ENCODE peak calls at places on chromosomes 7 and 10, in nine cellular contexts. U is activated T-helper 1 cell treated with Interleukin-2 at 50 U/mL for 16 hours, J is aorta, B is EL, G is type B pancreatic cell, V is Calu3, T is iris pigment epithelial cell, X is WTC11, H is A673. D is an unnamed sample.
A peak's percentile ranks its signal among the peaks of the same experiment; 100 is the strongest.

GRCh38 chr10:99930731-99931550 is 78.8 kb downstream of the DNMBP start:
- DNase-seq in U (no peak), J (no peak), B (no peak), G (no peak), V (peak; percentile 78), T (peak; percentile 59), X (peak; percentile 26), H (no peak), D (no peak)

GRCh38 chr10:79132681-79133381 is 64.1 kb downstream of the ZMIZ1 start:
- DNase-seq in U (no peak), J (no peak), B (no peak), G (no peak), V (no peak), T (no peak), X (no peak), H (no peak), D (no peak)

GRCh38 chr7:120838281-120838682 is 19.7 kb downstream of the TSPAN12 start:
- DNase-seq in U (no peak), J (no peak), B (no peak), G (no peak), V (no peak), T (no peak), X (no peak), H (peak; percentile 23), D (no peak)

GRCh38 chr7:20157456-20157855 is 59.7 kb downstream of the MACC1 start:
- DNase-seq in U (no peak), J (no peak), B (no peak), G (no peak), V (no peak), T (no peak), X (no peak), H (no peak), D (no peak)

GRCh38 chr7:5507026-5507425 is 83.4 kb upstream of the TNRC18 start:
- DNase-seq in U (no peak), J (no peak), B (no peak), G (no peak), V (no peak), T (no peak), X (no peak), H (no peak), D (no peak)

GRCh38 chr7:101624246-101625000 is 4.7 kb downstream of the MYL10 start:
- DNase-seq in U (no peak), J (no peak), B (no peak), G (no peak), V (no peak), T (no peak), X (peak; percentile 67), H (no peak), D (no peak)

GRCh38 chr10:23571884-23572283 is 133.0 kb downstream of the OTUD1 start:
- DNase-seq in U (no peak), J (no peak), B (no peak), G (no peak), V (no peak), T (no peak), X (no peak), H (no peak), D (no peak)

GRCh38 chr10:110226926-110227641 is 19.7 kb downstream of the MXI1 start:
- DNase-seq in U (peak; percentile 67), J (peak; percentile 92), B (peak; percentile 60), G (no peak), V (peak; percentile 33), T (peak; percentile 23), X (peak; percentile 59), H (peak; percentile 56), D (peak; percentile 88)

GRCh38 chr10:74863508-74863907 is 37.1 kb downstream of the KAT6B start:
- DNase-seq in U (no peak), J (no peak), B (peak; percentile 33), G (no peak), V (no peak), T (peak; percentile 49), X (no peak), H (no peak), D (no peak)

GRCh38 chr7:26627871-26628270 is 236.5 kb downstream of the SKAP2 start:
- DNase-seq in U (no peak), J (no peak), B (no peak), G (no peak), V (no peak), T (no peak), X (no peak), H (no peak), D (no peak)

GRCh38 chr7:107332488-107333269 is 137.2 kb upstream of the GPR22 start:
- DNase-seq in U (no peak), J (no peak), B (no peak), G (no peak), V (no peak), T (no peak), X (no peak), H (no peak), D (no peak)

GRCh38 chr10:119517235-119518141 is 25.0 kb downstream of the RGS10 start:
- DNase-seq in U (no peak), J (no peak), B (peak; percentile 74), G (no peak), V (no peak), T (peak; percentile 71), X (no peak), H (no peak), D (peak; percentile 71)